ENCODE peak calls at places on chromosomes 11 and 22, in ten cellular contexts. E is activated T-helper 1 cell treated with Interleukin-2 at 50 U/mL for 16 hours; F is naive B cell; Q is activated CD4-positive, alpha-beta T cell treated with anti-CD3 and anti-CD28 coated beads, Interleukin-2, amount 50 U/mL, for 48 hours; C is RWPE2; J is frontal cortex; B is C1 segment of cervical spinal cord; L is IMR-90; U is iris pigment epithelial cell; V is A549. Z is an unnamed sample.

GRCh38 chr22:48021946-48022345 is 1259.5 kb downstream of the TBC1D22A start:
- DNase-seq in L (no peak), U (no peak), B (no peak), E (no peak), F (no peak), C (no peak), Q (no peak), V (no peak), J (no peak), Z (no peak)

GRCh38 chr11:92591551-92591950 is 366.9 kb downstream of the FAT3 start:
- DNase-seq in V (no peak), F (no peak), L (no peak), Q (no peak), E (no peak), C (no peak), U (no peak), J (no peak), B (no peak), Z (no peak)

GRCh38 chr11:119100960-119101349 is 698 bp downstream of the DPAGT1 start:
- DNase-seq in V (no peak), F (no peak), U (no peak), C (no peak), E (no peak), B (no peak), J (no peak), L (no peak), Q (no peak), Z (no peak)

GRCh38 chr11:45930031-45930794 is 7.8 kb downstream of the LARGE2 start:
- DNase-seq in U (no peak), B (peak; percentile 36), V (no peak), Q (no peak), L (no peak), F (peak; percentile 93), J (no peak), C (no peak), E (peak; percentile 31), Z (peak; percentile 61)

GRCh38 chr22:26362471-26362870 is 66.6 kb upstream of the ASPHD2 start:
- DNase-seq in J (no peak), F (no peak), E (no peak), V (no peak), C (no peak), L (peak; percentile 6), Q (no peak), U (no peak), B (no peak), Z (no peak)

GRCh38 chr22:37021710-37022482 is 2.4 kb downstream of the MPST start:
- DNase-seq in B (peak; percentile 35), E (peak; percentile 33), U (peak; percentile 46), F (peak; percentile 37), J (peak; percentile 61), V (no peak), Q (peak; percentile 58), L (peak; percentile 34), C (no peak), Z (peak; percentile 49)

GRCh38 chr11:63010934-63011439 is 4.7 kb downstream of the SLC22A8 start:
- DNase-seq in E (no peak), F (no peak), U (no peak), L (no peak), Q (no peak), V (no peak), B (no peak), J (no peak), C (no peak), Z (no peak)

GRCh38 chr11:74707602-74708510 is 23.4 kb downstream of the CHRDL2 start:
- DNase-seq in C (no peak), E (no peak), L (no peak), U (no peak), V (no peak), F (no peak), J (no peak), Q (no peak), B (no peak), Z (no peak)

GRCh38 chr22:37169947-37170688 is 17.9 kb downstream of the C1QTNF6 start:
- DNase-seq in V (no peak), U (no peak), B (no peak), J (no peak), E (no peak), F (no peak), Q (no peak), L (no peak), C (peak; percentile 41), Z (no peak)

GRCh38 chr22:17562906-17563870 is at the start of gene SLC25A18:
- DNase-seq in J (peak; percentile 61), F (no peak), V (no peak), E (no peak), B (peak; percentile 69), L (no peak), C (no peak), Q (no peak), U (peak; percentile 35), Z (no peak)

GRCh38 chr22:29992341-29993275 is 87.7 kb upstream of the HORMAD2 start:
- DNase-seq in C (no peak), J (no peak), F (no peak), L (peak; percentile 13), E (no peak), Q (no peak), V (no peak), U (peak; percentile 41), B (no peak), Z (no peak)

GRCh38 chr22:27372969-27373670 is 428.4 kb downstream of the MN1 start:
- DNase-seq in U (peak; percentile 10), B (no peak), J (no peak), Q (no peak), E (no peak), C (no peak), V (no peak), L (no peak), F (no peak), Z (no peak)

GRCh38 chr22:24995649-24996180 is 43.2 kb downstream of the KIAA1671 start:
- DNase-seq in F (no peak), U (no peak), C (no peak), L (no peak), V (no peak), Q (no peak), B (no peak), E (no peak), J (no peak), Z (no peak)

GRCh38 chr11:10310301-10310841 is 5.5 kb downstream of the ADM start:
- DNase-seq in V (no peak), F (no peak), B (no peak), L (peak; percentile 68), E (no peak), U (peak; percentile 79), C (no peak), Q (no peak), J (no peak), Z (no peak)

GRCh38 chr22:29336751-29337490 is 21.4 kb upstream of the RASL10A start:
- DNase-seq in V (no peak), C (no peak), E (no peak), L (no peak), B (no peak), U (no peak), Q (no peak), F (no peak), J (no peak), Z (no peak)

GRCh38 chr11:122343247-122343646 is 227.2 kb upstream of the BLID start:
- DNase-seq in J (no peak), U (no peak), C (no peak), L (no peak), V (no peak), B (no peak), F (no peak), E (no peak), Q (no peak), Z (no peak)

GRCh38 chr11:28938091-28938490 is 829.9 kb downstream of the METTL15 start:
- DNase-seq in Q (no peak), B (no peak), C (no peak), L (peak; percentile 13), E (no peak), V (no peak), F (no peak), U (no peak), J (no peak), Z (no peak)

GRCh38 chr11:130516175-130516867 is 67.9 kb downstream of the ADAMTS15 start:
- DNase-seq in E (no peak), C (no peak), U (no peak), V (no peak), B (no peak), L (no peak), F (no peak), Q (no peak), J (no peak), Z (no peak)

GRCh38 chr11:1863352-1864215 is 10.7 kb downstream of the LSP1 start:
- DNase-seq in V (peak; percentile 86), U (peak; percentile 86), C (peak; percentile 86), Q (no peak), J (peak; percentile 78), B (peak; percentile 70), E (no peak), L (peak; percentile 86), F (no peak), Z (no peak)

GRCh38 chr22:35868938-35869337 is 151.3 kb downstream of the APOL5 start:
- DNase-seq in C (no peak), L (peak; percentile 8), B (no peak), E (no peak), V (no peak), J (no peak), F (no peak), U (peak; percentile 19), Q (no peak), Z (no peak)

GRCh38 chr11:59263225-59263894 is 50.6 kb upstream of the MPEG1 start:
- DNase-seq in U (no peak), Q (no peak), C (no peak), F (peak; percentile 55), L (no peak), E (no peak), B (no peak), V (no peak), J (no peak), Z (no peak)

GRCh38 chr22:45735273-45735672 is 63.6 kb downstream of the ATXN10 start:
- DNase-seq in F (no peak), L (no peak), Q (no peak), B (no peak), U (no peak), V (no peak), C (no peak), J (no peak), E (no peak), Z (no peak)

GRCh38 chr11:47987781-47988180 is 7.4 kb downstream of the PTPRJ start:
- DNase-seq in L (no peak), Q (no peak), C (no peak), J (no peak), U (no peak), F (peak; percentile 24), E (no peak), B (peak; percentile 16), V (no peak), Z (no peak)

GRCh38 chr11:66624450-66624849 is 8.0 kb downstream of the RBM14 start:
- DNase-seq in F (no peak), B (no peak), Q (no peak), E (no peak), C (no peak), L (no peak), U (no peak), J (no peak), V (no peak), Z (no peak)

GRCh38 chr22:19656541-19657251 is 57.6 kb upstream of the SEPTIN5 start:
- DNase-seq in Q (no peak), V (no peak), U (no peak), C (no peak), L (no peak), J (no peak), B (no peak), F (no peak), E (no peak), Z (no peak)

GRCh38 chr11:116687458-116688201 is 85.2 kb downstream of the BUD13 start:
- DNase-seq in E (no peak), F (no peak), C (no peak), Q (no peak), B (no peak), L (no peak), J (no peak), U (no peak), V (no peak), Z (no peak)

GRCh38 chr22:50269573-50270301 is 443 bp downstream of the MAPK11 start:
- DNase-seq in Q (peak; percentile 61), C (no peak), U (peak; percentile 71), J (no peak), L (peak; percentile 31), B (peak; percentile 37), V (no peak), F (no peak), E (no peak), Z (no peak)

GRCh38 chr11:95922099-95922498 is 1.8 kb downstream of the MTMR2 start:
- DNase-seq in Q (no peak), E (no peak), U (no peak), J (no peak), C (no peak), F (no peak), L (no peak), B (no peak), V (no peak), Z (no peak)

Z was measured in Jurkat, Clone E6-1.